ENCODE peak calls at places on chromosomes 13 and 19, in five cellular contexts. One of them, this sample, is unnamed.

GRCh38 chr13:101627556-101627943 is 175.1 kb downstream of the ITGBL1 start:
- DNase-seq in CD4-positive, alpha-beta T cell: no peak
- DNase-seq in ovary: no peak
- DNase-seq in endothelial cell: no peak
- DNase-seq in heart right ventricle: no peak
- DNase-seq in this sample: no peak

GRCh38 chr19:51480590-51480989 is 2.3 kb downstream of the CEACAM18 start:
- DNase-seq in CD4-positive, alpha-beta T cell: no peak
- DNase-seq in ovary: no peak
- DNase-seq in endothelial cell: peak
- DNase-seq in heart right ventricle: no peak
- DNase-seq in this sample: no peak

GRCh38 chr19:14835011-14835410 is at the start of the genes OR7A5 and OR7C1:
- DNase-seq in CD4-positive, alpha-beta T cell: no peak
- DNase-seq in ovary: no peak
- DNase-seq in endothelial cell: no peak
- DNase-seq in heart right ventricle: no peak
- DNase-seq in this sample: no peak

GRCh38 chr19:37855098-37855497 is 51.3 kb downstream of the WDR87 start:
- DNase-seq in CD4-positive, alpha-beta T cell: no peak
- DNase-seq in ovary: no peak
- DNase-seq in endothelial cell: no peak
- DNase-seq in heart right ventricle: peak
- DNase-seq in this sample: no peak

GRCh38 chr13:114311387-114311786 is 2.9 kb upstream of the CHAMP1 start:
- DNase-seq in CD4-positive, alpha-beta T cell: no peak
- DNase-seq in ovary: no peak
- DNase-seq in endothelial cell: no peak
- DNase-seq in heart right ventricle: no peak
- DNase-seq in this sample: no peak

GRCh38 chr13:66532845-66533244 is 697.3 kb downstream of the PCDH9 start:
- DNase-seq in CD4-positive, alpha-beta T cell: no peak
- DNase-seq in ovary: no peak
- DNase-seq in endothelial cell: no peak
- DNase-seq in heart right ventricle: no peak
- DNase-seq in this sample: no peak

GRCh38 chr19:13017306-13018036 is 22.2 kb downstream of the NFIX start:
- DNase-seq in CD4-positive, alpha-beta T cell: no peak
- DNase-seq in ovary: no peak
- DNase-seq in endothelial cell: no peak
- DNase-seq in heart right ventricle: no peak
- DNase-seq in this sample: no peak

GRCh38 chr13:67752741-67753140 is 522.6 kb upstream of the PCDH9 start:
- DNase-seq in CD4-positive, alpha-beta T cell: no peak
- DNase-seq in ovary: no peak
- DNase-seq in endothelial cell: no peak
- DNase-seq in heart right ventricle: no peak
- DNase-seq in this sample: no peak

GRCh38 chr19:53898166-53898565 is 10.9 kb upstream of the CACNG7 start:
- DNase-seq in CD4-positive, alpha-beta T cell: no peak
- DNase-seq in ovary: no peak
- DNase-seq in endothelial cell: no peak
- DNase-seq in heart right ventricle: no peak
- DNase-seq in this sample: no peak

GRCh38 chr13:29193083-29193482 is 372.9 kb downstream of the MTUS2 start:
- DNase-seq in CD4-positive, alpha-beta T cell: no peak
- DNase-seq in ovary: no peak
- DNase-seq in endothelial cell: no peak
- DNase-seq in heart right ventricle: no peak
- DNase-seq in this sample: no peak

GRCh38 chr19:24046550-24046949 is 40.4 kb upstream of the ZNF254 start:
- DNase-seq in CD4-positive, alpha-beta T cell: no peak
- DNase-seq in ovary: no peak
- DNase-seq in endothelial cell: no peak
- DNase-seq in heart right ventricle: no peak
- DNase-seq in this sample: no peak

GRCh38 chr13:59829690-59830089 is 334.0 kb downstream of the DIAPH3 start:
- DNase-seq in CD4-positive, alpha-beta T cell: no peak
- DNase-seq in ovary: no peak
- DNase-seq in endothelial cell: no peak
- DNase-seq in heart right ventricle: no peak
- DNase-seq in this sample: no peak

GRCh38 chr19:45070861-45071544 is 5.3 kb downstream of the ZNF296 start:
- DNase-seq in CD4-positive, alpha-beta T cell: no peak
- DNase-seq in ovary: no peak
- DNase-seq in endothelial cell: no peak
- DNase-seq in heart right ventricle: no peak
- DNase-seq in this sample: no peak

GRCh38 chr13:25725104-25725503 is 326.7 kb downstream of the SHISA2 start:
- DNase-seq in CD4-positive, alpha-beta T cell: no peak
- DNase-seq in ovary: no peak
- DNase-seq in endothelial cell: no peak
- DNase-seq in heart right ventricle: no peak
- DNase-seq in this sample: no peak

GRCh38 chr13:67197704-67198103 is 32.4 kb downstream of the PCDH9 start:
- DNase-seq in CD4-positive, alpha-beta T cell: no peak
- DNase-seq in ovary: no peak
- DNase-seq in endothelial cell: no peak
- DNase-seq in heart right ventricle: no peak
- DNase-seq in this sample: no peak

GRCh38 chr13:94416454-94417080 is 62.9 kb downstream of the DCT start:
- DNase-seq in CD4-positive, alpha-beta T cell: no peak
- DNase-seq in ovary: no peak
- DNase-seq in endothelial cell: peak
- DNase-seq in heart right ventricle: no peak
- DNase-seq in this sample: no peak

GRCh38 chr19:2261438-2262172 is 5.4 kb upstream of the JSRP1 start:
- DNase-seq in CD4-positive, alpha-beta T cell: no peak
- DNase-seq in ovary: no peak
- DNase-seq in endothelial cell: no peak
- DNase-seq in heart right ventricle: no peak
- DNase-seq in this sample: peak

GRCh38 chr13:33493672-33494365 is 208.3 kb upstream of the STARD13 start:
- DNase-seq in CD4-positive, alpha-beta T cell: no peak
- DNase-seq in ovary: no peak
- DNase-seq in endothelial cell: no peak
- DNase-seq in heart right ventricle: no peak
- DNase-seq in this sample: no peak

GRCh38 chr19:355134-355533 is 10.5 kb upstream of the MIER2 start:
- DNase-seq in CD4-positive, alpha-beta T cell: no peak
- DNase-seq in ovary: no peak
- DNase-seq in endothelial cell: no peak
- DNase-seq in heart right ventricle: no peak
- DNase-seq in this sample: no peak

GRCh38 chr19:35110974-35111373 is 4.6 kb upstream of the FXYD3 start:
- DNase-seq in CD4-positive, alpha-beta T cell: no peak
- DNase-seq in ovary: no peak
- DNase-seq in endothelial cell: no peak
- DNase-seq in heart right ventricle: no peak
- DNase-seq in this sample: no peak

GRCh38 chr13:79281335-79281734 is 124.7 kb downstream of the RBM26 start:
- DNase-seq in CD4-positive, alpha-beta T cell: no peak
- DNase-seq in ovary: no peak
- DNase-seq in endothelial cell: no peak
- DNase-seq in heart right ventricle: no peak
- DNase-seq in this sample: no peak

GRCh38 chr19:50264483-50265186 is 61.2 kb downstream of the MYH14 start:
- DNase-seq in CD4-positive, alpha-beta T cell: no peak
- DNase-seq in ovary: no peak
- DNase-seq in endothelial cell: no peak
- DNase-seq in heart right ventricle: no peak
- DNase-seq in this sample: no peak

GRCh38 chr19:42576241-42576640 is 18.5 kb downstream of the CEACAM8 start:
- DNase-seq in CD4-positive, alpha-beta T cell: no peak
- DNase-seq in ovary: no peak
- DNase-seq in endothelial cell: no peak
- DNase-seq in heart right ventricle: no peak
- DNase-seq in this sample: no peak

DNA sequence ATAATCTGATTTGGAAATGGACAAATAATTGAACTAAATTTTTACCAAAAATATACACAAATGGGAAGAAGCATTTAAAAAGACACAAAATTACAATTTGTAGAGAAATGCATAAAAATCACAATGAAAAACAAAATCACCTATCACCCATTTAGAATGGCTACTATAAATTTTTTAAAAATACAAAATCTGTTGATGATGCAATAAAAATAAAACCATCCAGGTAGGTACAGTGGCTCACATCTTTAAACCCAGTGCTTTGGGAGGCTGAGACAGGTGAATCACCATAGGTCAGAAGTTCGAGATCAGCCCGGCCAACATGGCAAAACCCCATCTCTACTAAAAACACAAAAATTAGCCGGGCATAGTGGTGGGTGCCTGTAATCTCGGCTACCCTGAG is 23.5 kb downstream of the ZNF43 start:
- DNase-seq in CD4-positive, alpha-beta T cell: no peak
- DNase-seq in ovary: no peak
- DNase-seq in endothelial cell: no peak
- DNase-seq in heart right ventricle: no peak
- DNase-seq in this sample: no peak
- TF ChIP-seq CTCF in CD4-positive, alpha-beta T cell: no peak
- TF ChIP-seq CTCF in ovary: no peak
- TF ChIP-seq CTCF in endothelial cell: no peak
- TF ChIP-seq CTCF in heart right ventricle: no peak
- TF ChIP-seq CTCF in this sample: no peak

DNA sequence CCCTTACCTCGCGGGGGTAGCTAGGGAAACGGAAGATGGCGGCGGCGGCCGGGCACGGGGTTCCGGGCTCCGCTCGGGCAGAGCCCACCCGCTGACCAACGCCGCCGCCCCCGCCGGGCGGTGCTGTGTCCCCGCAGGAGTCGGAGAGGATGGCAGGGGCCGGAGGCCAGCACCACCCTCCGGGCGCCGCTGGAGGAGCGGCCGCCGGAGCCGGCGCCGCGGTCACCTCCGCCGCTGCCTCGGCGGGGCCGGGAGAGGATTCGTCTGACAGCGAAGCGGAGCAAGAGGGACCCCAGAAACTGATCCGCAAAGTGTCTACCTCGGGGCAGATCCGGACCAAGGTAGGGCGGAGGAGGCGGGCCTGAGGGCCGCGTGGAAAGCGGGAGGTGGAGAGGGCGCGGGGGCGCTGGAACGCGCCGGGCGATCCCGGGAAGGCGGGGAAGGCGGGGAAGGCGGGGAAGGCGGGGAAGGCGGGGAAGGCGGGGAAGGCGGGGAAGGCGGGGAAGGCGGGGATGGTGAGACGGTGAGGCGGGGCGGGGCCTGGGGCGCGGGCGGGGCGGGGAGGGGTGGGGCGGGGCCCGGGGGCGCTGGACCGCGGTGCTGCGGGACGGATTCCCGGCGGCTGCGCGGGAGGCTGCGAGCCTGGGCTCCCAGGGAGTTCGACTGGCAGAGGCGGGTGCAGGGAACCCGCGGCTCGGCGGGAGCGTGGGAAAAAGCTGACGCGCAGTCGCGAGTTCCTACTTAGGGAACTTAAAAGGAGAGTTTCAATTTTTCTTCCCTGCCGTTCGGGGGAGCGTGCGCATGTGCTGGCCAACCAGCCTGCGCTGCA is at the start of gene DGKH:
- DNase-seq in CD4-positive, alpha-beta T cell: peak
- DNase-seq in ovary: peak
- DNase-seq in endothelial cell: peak
- DNase-seq in heart right ventricle: peak
- DNase-seq in this sample: peak
- TF ChIP-seq CTCF in CD4-positive, alpha-beta T cell: no peak
- TF ChIP-seq CTCF in ovary: peak
- TF ChIP-seq CTCF in endothelial cell: peak
- TF ChIP-seq CTCF in heart right ventricle: no peak
- TF ChIP-seq CTCF in this sample: peak

DNA sequence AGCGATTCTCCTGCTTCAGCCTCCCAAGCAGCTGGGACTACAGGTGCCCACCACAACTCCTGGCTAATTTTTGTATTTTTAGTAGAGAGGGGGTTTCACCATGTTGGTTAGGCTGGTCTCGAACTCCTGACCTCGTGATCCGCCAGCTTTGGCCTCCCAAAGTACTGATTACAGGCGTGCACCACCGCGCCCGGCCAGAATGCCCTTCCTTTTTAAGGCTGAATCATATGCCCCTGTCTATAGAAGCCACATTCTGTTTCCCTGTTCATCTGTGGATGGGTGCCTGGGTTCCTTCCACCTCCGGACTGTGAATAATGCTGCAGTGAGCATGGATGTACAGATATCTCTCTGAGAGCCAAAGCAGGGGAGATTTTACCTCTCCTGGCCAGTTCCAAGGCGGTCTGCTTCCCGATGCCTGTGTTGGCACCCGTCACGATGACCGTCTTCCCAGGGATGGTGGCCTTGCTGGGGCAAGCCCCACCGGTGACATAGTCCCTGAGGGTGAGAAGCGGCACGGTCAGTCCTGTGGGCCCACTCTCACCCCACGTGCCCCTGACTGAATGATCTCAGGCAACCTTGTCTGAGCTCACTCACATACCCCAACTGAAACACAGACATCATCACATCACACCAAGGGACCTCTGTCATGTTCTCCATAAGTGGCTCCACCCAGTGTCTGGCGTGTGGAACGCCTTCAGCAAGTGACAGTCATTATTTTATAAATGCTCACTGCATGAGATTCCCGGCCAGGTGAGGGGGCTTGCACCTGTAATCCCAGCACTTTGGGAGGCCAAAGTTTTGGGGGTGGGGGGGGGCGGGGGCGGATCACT is 4.0 kb downstream of the RDH13 start:
- DNase-seq in CD4-positive, alpha-beta T cell: no peak
- DNase-seq in ovary: no peak
- DNase-seq in endothelial cell: no peak
- DNase-seq in heart right ventricle: no peak
- DNase-seq in this sample: no peak
- TF ChIP-seq CTCF in CD4-positive, alpha-beta T cell: no peak
- TF ChIP-seq CTCF in ovary: no peak
- TF ChIP-seq CTCF in endothelial cell: no peak
- TF ChIP-seq CTCF in heart right ventricle: no peak
- TF ChIP-seq CTCF in this sample: peak

DNA sequence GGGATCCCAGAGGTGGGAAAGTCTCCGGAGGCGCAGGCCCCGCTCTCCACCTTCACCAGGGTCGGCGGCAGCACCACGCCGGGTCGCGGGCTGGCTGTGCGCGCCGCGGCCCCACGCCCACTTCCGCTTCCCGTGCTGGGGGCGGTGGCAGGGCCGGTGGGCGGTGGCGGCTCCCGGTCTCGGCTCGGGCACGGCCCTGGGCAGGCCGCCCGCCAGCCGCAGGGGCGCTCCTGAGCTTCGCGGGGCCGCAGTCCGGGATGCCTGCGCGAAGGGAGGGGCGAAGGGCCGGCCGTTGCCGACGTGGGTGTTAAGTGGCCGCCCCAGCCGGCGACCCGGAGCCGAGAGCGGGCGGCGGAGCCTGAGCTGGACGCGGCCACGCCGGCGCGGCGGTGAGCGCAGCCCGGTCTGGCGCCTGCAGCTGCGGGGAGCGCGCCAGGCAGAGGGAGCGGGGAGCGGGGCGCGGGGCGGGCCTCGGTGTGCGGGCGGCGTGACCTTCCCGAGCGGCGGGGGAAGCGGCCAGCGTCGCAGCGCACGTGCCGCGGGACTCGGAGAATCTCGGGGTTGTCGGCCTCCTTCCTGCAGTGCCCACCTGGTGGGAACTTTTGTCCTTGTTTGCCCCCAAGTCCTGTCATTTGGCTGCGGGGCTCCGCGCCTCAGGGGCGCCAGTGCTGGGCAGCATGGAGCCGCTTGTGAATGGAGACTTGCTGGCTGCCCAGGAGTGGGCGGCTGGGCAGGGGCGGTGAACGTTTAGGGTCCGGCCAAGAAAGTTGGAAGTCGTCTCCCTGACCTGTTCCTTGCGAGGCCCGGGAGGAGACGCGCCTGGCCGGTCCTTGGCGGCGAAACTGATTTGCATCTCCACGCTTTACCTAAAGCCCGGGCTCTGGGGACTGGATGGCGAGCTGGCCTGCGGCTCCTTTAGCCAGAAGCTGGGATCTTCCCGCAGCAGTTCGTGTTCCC is at the start of gene SLC25A15:
- DNase-seq in CD4-positive, alpha-beta T cell: peak
- DNase-seq in ovary: peak
- DNase-seq in endothelial cell: peak
- DNase-seq in heart right ventricle: peak
- DNase-seq in this sample: peak
- TF ChIP-seq CTCF in CD4-positive, alpha-beta T cell: no peak
- TF ChIP-seq CTCF in ovary: peak
- TF ChIP-seq CTCF in endothelial cell: no peak
- TF ChIP-seq CTCF in heart right ventricle: no peak
- TF ChIP-seq CTCF in this sample: peak

This sample was measured in GM13977.